ENCODE peak calls at places on chromosomes 4 and X, in four cellular contexts. Y, H, Z and D are unnamed samples.

GRCh38 chrX:86946569-86946968 is 571.0 kb upstream of the KLHL4 start:
- DNase-seq in Y (no peak), H (peak), Z (no peak), D (peak)

GRCh38 chr4:99437686-99438577 is 2.8 kb upstream of the ADH7 start:
- DNase-seq in Y (no peak), H (no peak), Z (no peak), D (no peak)

GRCh38 chr4:7575426-7575825 is 140.7 kb upstream of the PSAPL1 start:
- DNase-seq in Y (no peak), H (no peak), Z (no peak), D (no peak)

GRCh38 chrX:12975670-12975965 is 708 bp downstream of the TMSB4X start:
- DNase-seq in Y (no peak), H (no peak), Z (no peak), D (no peak)

GRCh38 chr4:3250438-3250955 is 1.5 kb downstream of the MSANTD1 start:
- DNase-seq in Y (peak), H (no peak), Z (peak), D (no peak)

GRCh38 chr4:94304365-94304971 is 38.2 kb downstream of the HPGDS start:
- DNase-seq in Y (no peak), H (peak), Z (no peak), D (peak)

GRCh38 chr4:103887191-103887590 is 167.4 kb upstream of the TACR3 start:
- DNase-seq in Y (no peak), H (no peak), Z (no peak), D (no peak)

GRCh38 chr4:705278-706082 is at the start of gene PCGF3:
- DNase-seq in Y (peak), H (peak), Z (peak), D (peak)

DNA sequence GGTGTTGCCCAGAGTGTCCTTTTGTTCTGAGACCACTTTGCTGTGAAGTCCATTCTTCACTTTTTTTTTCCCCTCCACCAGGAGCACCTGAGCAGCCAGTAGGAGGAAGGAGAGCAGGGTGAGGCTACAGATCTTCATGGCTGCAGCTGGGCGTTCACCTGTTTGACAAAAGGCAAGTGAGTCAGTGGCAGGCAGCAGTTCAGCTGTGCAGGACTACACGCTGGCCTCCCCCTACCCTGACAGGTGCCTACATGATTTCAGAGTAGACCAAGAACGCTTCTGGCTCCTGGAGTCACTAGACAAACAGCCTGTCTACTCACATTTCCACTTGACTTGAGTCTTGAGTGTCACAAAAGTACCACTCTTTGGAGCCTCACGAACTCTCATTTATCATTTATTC is 2.0 kb downstream of the FGFBP1 start:
- DNase-seq in Y (no peak), H (no peak), Z (no peak), D (no peak)
- TF ChIP-seq CTCF in Y (no peak), H (no peak), Z (no peak), D (no peak)

DNA sequence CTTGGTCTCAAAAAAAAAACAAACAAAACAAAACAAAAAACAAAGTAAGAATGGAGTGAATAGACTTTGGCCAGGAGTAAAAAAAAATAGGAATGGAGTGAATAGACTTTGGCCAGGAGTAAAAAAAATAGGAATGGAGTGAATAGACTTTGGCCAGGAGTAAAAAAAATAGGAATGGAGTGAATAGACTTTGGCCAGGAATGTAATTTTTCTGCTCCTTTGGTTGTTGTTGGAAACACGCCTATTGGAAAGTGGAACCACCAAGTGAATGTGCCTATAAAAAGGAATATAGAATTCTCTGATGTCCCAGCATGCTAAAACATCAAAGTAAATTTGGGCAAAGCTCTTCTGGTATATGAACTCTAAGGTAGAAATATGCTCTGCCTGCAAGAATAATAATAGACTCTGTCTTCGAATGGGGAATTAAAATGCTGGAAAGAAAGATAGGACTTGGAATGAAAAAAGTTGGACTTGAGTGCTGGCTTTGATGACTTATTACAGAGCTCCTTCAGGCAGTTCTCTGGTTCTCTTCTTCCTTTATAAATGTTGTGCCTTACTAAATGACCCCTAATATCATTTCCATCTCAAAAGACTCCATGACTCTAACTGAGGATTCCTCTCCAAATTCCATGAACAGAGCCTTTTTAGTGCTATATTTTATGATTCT is 13.8 kb upstream of the GBA3 start:
- DNase-seq in Y (no peak), H (no peak), Z (no peak), D (no peak)
- TF ChIP-seq CTCF in Y (no peak), H (no peak), Z (no peak), D (no peak)

GRCh38 chrX:8848921-8849320 is 47.7 kb upstream of the FAM9A start:
- DNase-seq in Y (no peak), H (peak), Z (no peak), D (no peak)

GRCh38 chrX:8846271-8846670 is 45.1 kb upstream of the FAM9A start:
- DNase-seq in Y (no peak), H (peak), Z (no peak), D (no peak)

GRCh38 chrX:8849462-8849861 is 48.3 kb upstream of the FAM9A start:
- DNase-seq in Y (no peak), H (peak), Z (no peak), D (no peak)

GRCh38 chrX:8851487-8851886 is 50.3 kb upstream of the FAM9A start:
- DNase-seq in Y (no peak), H (no peak), Z (no peak), D (no peak)

DNA sequence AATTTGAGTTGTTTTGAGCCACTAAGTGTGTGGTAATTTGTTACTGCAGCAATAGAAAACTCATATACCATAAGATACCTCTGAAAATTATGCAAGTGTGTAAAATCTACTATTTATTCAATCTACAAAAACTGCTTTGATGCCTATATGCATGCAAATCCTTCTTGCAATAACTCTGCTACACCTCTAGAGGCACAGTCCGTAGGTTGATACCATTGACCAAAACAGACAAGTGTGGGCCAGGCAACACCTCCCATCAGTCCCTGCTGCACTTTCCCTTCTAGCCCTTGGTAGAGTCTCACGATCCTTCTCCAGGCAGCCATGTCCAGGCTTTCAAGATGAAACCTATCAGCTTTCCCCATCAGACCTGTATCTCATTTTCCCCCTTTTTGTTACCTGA is 48.8 kb upstream of the FAM9A start:
- DNase-seq in Y (no peak), H (no peak), Z (no peak), D (no peak)
- TF ChIP-seq CTCF in Y (no peak), H (no peak), Z (no peak), D (no peak)

GRCh38 chr4:150976478-150977118 is 38.5 kb downstream of the LRBA start:
- DNase-seq in Y (no peak), H (no peak), Z (no peak), D (no peak)
- TF ChIP-seq CTCF in Y (no peak), H (no peak), Z (no peak), D (no peak)

DNA sequence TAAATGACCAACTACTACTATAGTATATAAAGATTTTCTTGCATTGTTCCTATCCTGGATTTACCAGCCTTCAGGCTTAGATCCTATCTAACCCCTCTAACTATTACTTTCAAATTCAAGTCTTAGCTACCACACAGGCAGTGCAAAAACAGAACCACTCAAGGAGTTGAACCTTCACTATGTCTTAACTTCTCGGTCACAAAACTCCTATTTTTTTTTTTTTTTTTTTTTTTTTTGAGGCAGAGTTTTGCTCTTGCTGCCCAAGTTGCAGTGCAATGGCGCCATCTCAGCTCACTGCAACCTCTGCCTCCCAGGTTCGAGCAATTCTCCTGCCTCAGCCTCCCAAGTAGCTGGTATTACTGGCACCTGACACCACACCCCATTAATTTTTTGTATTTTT is 6.3 kb upstream of the FAM200B start:
- DNase-seq in Y (no peak), H (no peak), Z (no peak), D (no peak)
- TF ChIP-seq CTCF in Y (peak), H (no peak), Z (no peak), D (no peak)

DNA sequence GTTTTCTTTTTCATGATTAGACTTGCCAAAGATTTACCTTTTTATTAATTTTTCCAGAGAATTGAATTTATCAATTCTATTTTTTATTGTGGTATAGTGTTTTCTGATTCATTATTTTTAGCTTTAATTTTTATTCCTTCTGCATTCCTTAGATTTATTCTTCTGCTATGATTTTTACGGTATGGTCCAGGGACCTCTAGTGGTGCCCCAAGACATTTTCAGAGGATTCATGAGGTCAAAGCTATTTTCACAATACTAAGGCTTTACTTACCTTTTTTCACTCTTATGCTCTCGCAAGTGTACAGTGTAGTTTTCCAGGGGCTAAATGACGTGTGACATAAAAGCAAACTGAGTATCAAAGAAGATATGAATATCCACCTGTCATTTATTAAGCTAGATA is 8.0 kb downstream of the RADX start:
- DNase-seq in Y (no peak), H (peak), Z (no peak), D (no peak)
- TF ChIP-seq CTCF in Y (no peak), H (peak), Z (no peak), D (peak)

DNA sequence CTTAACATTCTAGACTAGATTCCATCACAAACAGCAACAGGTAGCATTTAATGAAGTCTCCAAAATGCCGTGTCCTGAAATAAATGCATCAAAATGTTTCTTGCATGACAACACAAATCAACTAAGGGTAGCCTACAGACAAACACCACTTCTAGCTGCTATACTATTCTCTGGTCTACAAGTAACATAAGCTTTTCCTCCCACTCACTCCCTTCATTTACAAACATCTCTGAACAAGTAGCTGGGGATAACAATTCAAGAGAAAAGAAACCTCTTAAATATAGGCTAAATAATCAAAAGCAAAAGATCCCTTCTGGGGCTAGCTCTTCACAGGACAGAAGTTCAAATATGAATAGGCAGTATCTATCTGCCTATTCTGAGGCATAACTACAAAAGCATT is 20.7 kb downstream of the PPP3CA start:
- DNase-seq in Y (no peak), H (no peak), Z (no peak), D (no peak)
- TF ChIP-seq CTCF in Y (no peak), H (no peak), Z (no peak), D (no peak)